ENCODE peak calls at places on chromosomes 11 and 22, in nine cellular contexts. G is A549, Z is HepG2, A is cardiac fibroblast, P is GM23338, Y is astrocyte of the spinal cord, W is BE2C, U is foreskin fibroblast, E is heart right ventricle. H is an unnamed sample.

GRCh38 chr11:121367434-121367833 is 74.9 kb downstream of the SC5D start:
- DNase-seq in U (peak; percentile 4), G (no peak), E (no peak), Y (peak; percentile 56), Z (no peak), A (peak; percentile 19), W (no peak), P (no peak), H (no peak)

GRCh38 chr11:1055109-1055703 is 18.7 kb upstream of the MUC6 start:
- DNase-seq in Z (no peak), G (no peak), P (no peak), A (no peak), W (peak; percentile 2), Y (no peak), U (no peak), E (no peak), H (no peak)

GRCh38 chr11:26551186-26551801 is 20.8 kb downstream of the MUC15 start:
- DNase-seq in Y (peak; percentile 16), P (no peak), U (peak; percentile 49), A (peak; percentile 31), W (no peak), E (no peak), Z (no peak), G (no peak), H (no peak)

GRCh38 chr11:56714206-56714605 is 15.3 kb downstream of the OR9G1 start:
- DNase-seq in U (no peak), Z (no peak), E (no peak), W (no peak), P (no peak), Y (no peak), G (no peak), A (no peak), H (no peak)

GRCh38 chr22:33022231-33022630 is 36.0 kb downstream of the SYN3 start:
- DNase-seq in G (no peak), W (no peak), P (no peak), Y (no peak), A (no peak), E (no peak), U (no peak), Z (no peak), H (no peak)

GRCh38 chr11:95585071-95585751 is 204.4 kb downstream of the FAM76B start:
- DNase-seq in E (no peak), U (peak; percentile 85), A (no peak), G (no peak), Z (no peak), Y (peak; percentile 54), P (no peak), W (no peak), H (no peak)

GRCh38 chr11:78166832-78167469 is 21.5 kb downstream of the KCTD21 start:
- DNase-seq in P (no peak), U (no peak), G (no peak), A (peak; percentile 43), Y (no peak), E (no peak), Z (no peak), W (no peak), H (no peak)

GRCh38 chr11:60788401-60789110 is 3.4 kb downstream of the MS4A10 start:
- DNase-seq in Y (no peak), P (no peak), A (peak; percentile 54), W (no peak), U (no peak), Z (no peak), G (no peak), E (no peak), H (no peak)

GRCh38 chr11:114399490-114399889 is 821 bp downstream of the C11orf71 start:
- DNase-seq in P (no peak), A (no peak), E (no peak), U (no peak), Z (peak; percentile 8), Y (no peak), G (no peak), W (no peak), H (no peak)

GRCh38 chr11:114397349-114397982 is 2.8 kb downstream of the C11orf71 start:
- DNase-seq in P (no peak), U (peak; percentile 26), W (no peak), G (no peak), Y (no peak), Z (no peak), A (no peak), E (no peak), H (no peak)

GRCh38 chr11:114392735-114393667 is 7.3 kb downstream of the C11orf71 start:
- DNase-seq in U (no peak), Y (no peak), Z (no peak), P (no peak), A (no peak), W (no peak), E (no peak), G (no peak), H (no peak)

GRCh38 chr11:114398303-114398920 is 1.9 kb downstream of the C11orf71 start:
- DNase-seq in W (no peak), Z (no peak), E (no peak), G (no peak), Y (no peak), P (no peak), A (no peak), U (no peak), H (no peak)

DNA sequence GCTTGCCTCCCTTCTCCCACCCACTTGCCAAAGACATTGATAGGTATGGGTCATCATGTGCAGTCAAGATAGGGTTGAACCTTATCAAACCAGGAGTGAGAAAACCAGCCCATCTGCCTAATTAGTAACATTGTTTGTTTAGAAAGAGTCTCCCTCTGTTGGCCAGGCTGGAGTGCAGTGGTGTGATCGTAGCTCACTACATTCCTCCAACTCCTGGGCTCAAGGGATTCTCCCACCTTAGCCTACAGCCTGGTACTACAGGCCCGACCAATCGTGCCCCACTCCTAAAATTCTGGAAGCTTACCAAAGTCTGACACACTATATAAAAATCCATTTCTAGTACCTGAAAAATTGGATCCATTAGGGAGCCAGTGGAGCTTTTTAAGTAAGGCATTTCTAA is 4.5 kb downstream of the C11orf71 start:
- DNase-seq in E (no peak), A (no peak), Y (no peak), G (no peak), Z (peak; percentile 5), W (no peak), U (peak; percentile 31), P (peak; percentile 67), H (no peak)
- TF ChIP-seq CTCF in E (peak; percentile 33), A (peak; percentile 21), Y (peak; percentile 36), G (peak; percentile 15), Z (peak; percentile 45), W (peak; percentile 41), U (peak; percentile 42), P (peak; percentile 71), H (peak; percentile 62)

GRCh38 chr22:43289976-43290663 is 53.1 kb downstream of the SCUBE1 start:
- DNase-seq in A (peak; percentile 26), E (no peak), G (no peak), U (peak; percentile 68), P (no peak), Y (peak; percentile 10), W (peak; percentile 74), Z (no peak), H (no peak)
- H3K4me3 ChIP-seq in A (no peak overlapping the region), E (peak overlapping the region; percentile 29), G (no peak overlapping the region), U (peak overlapping the region; percentile 36), P (no peak overlapping the region), Y (no peak overlapping the region), W (no peak overlapping the region), Z (no peak overlapping the region), H (no peak overlapping the region)

DNA sequence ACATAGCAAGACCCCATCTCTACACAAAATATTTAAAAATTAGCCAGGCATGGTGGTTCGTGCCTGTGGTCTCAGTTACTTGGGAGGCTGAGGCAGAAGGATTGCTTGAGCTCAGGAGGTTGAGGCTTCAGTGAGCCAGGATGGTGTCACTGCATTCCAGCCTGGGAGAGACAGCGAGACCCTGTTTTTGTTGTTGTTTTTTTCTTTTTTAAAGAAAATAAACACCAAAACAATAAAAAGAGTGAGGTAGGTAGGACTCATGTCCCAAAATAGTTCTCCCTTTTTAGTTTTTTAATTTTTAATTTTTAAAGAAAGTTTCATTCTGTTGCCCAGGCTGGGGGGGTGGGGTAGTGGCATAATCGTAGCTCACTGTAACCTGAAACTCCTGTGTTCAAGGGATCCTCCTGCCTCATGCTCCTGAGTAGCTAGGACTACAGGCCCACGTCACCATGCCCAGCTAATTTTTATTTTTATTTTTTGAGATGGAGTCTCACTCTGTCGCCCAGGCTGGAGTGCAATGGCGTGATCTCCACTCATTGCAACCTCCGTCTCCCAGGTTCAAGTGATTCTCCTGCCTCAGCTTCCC is 25.5 kb upstream of the MALAT1 start:
- DNase-seq in P (no peak), E (no peak), A (no peak), G (no peak), Y (peak; percentile 40), U (peak; percentile 52), W (no peak), Z (no peak), H (no peak)
- TF ChIP-seq CTCF in P (no peak), E (no peak), A (no peak), G (no peak), Y (no peak), U (no peak), W (no peak), Z (no peak), H (no peak)

GRCh38 chr22:35743466-35743865 is 25.8 kb downstream of the APOL5 start:
- DNase-seq in W (no peak), U (peak; percentile 58), E (no peak), A (peak; percentile 32), P (peak; percentile 37), Z (no peak), G (no peak), Y (no peak), H (no peak)

GRCh38 chr22:35740616-35741015 is 22.9 kb downstream of the APOL5 start:
- DNase-seq in G (no peak), W (no peak), U (no peak), Z (no peak), A (no peak), P (no peak), Y (no peak), E (no peak), H (no peak)

GRCh38 chr22:35739076-35739475 is 21.4 kb downstream of the APOL5 start:
- DNase-seq in E (no peak), Y (no peak), Z (no peak), P (no peak), U (no peak), A (no peak), W (no peak), G (no peak), H (no peak)

GRCh38 chr22:35739642-35740041 is 22.0 kb downstream of the APOL5 start:
- DNase-seq in P (peak; percentile 50), E (no peak), G (no peak), Y (no peak), U (no peak), A (no peak), W (no peak), Z (peak; percentile 18), H (no peak)

DNA sequence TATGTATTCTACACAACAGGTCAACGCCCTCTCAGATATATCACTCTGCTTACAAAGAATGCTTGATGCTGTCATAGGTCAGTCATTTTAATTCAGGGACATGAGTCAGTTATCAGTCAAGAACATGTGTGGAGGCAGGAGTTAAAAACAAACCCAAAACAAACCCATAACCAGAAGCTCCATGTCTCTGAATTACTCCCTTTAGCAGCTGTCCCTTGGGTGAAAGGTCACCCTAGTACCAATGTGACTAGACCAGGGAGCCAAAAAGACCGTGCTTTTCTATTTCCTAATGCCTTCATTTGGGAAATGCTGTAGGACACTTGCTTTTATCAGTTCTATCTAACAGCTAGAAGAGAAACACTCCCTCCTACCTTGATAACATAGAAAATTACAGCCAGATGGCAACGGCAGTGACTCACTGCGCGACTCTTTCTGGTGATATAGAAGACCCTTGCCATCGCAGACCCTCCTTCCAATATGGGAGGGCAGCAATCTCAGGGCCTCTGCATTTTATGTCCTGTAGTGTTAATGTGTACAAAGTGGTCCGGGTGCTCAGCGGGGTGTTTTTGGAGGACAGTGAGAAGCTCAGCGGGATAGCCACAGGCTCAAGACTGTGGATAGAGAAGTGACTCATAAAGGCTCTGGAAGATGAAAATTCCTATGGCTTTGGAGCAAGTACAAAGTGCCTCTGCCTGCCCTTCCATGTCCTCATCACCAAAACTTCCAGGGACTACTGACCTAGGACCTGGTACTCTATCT is 24.8 kb downstream of the APOL5 start:
- DNase-seq in P (no peak), Z (no peak), A (peak; percentile 64), W (peak; percentile 43), Y (peak; percentile 89), E (peak; percentile 23), U (peak; percentile 88), G (no peak), H (no peak)
- H3K4me3 ChIP-seq in P (no peak overlapping the region), Z (no peak overlapping the region), A (no peak overlapping the region), W (no peak overlapping the region), Y (no peak overlapping the region), E (no peak overlapping the region), U (no peak overlapping the region), G (no peak overlapping the region), H (no peak overlapping the region)

H was measured in epithelial cell of proximal tubule.